ENCODE peak calls at places on chromosomes 13 and 19, in seven cellular contexts. One of them, this sample, is unnamed.

GRCh38 chr19:29245221-29245620 is 32.3 kb upstream of the UQCRFS1 start:
- DNase-seq in fibroblast of mammary gland: no peak
- DNase-seq in foreskin fibroblast: no peak
- DNase-seq in CD8-positive, alpha-beta T cell: no peak
- DNase-seq in CD4-positive, alpha-beta T cell: no peak
- DNase-seq in thoracic aorta: no peak
- DNase-seq in mucosa of descending colon: no peak
- DNase-seq in this sample: no peak

GRCh38 chr19:1333789-1334188 is 48.1 kb downstream of the EFNA2 start:
- DNase-seq in fibroblast of mammary gland: no peak
- DNase-seq in foreskin fibroblast: no peak
- DNase-seq in CD8-positive, alpha-beta T cell: no peak
- DNase-seq in CD4-positive, alpha-beta T cell: no peak
- DNase-seq in thoracic aorta: no peak
- DNase-seq in mucosa of descending colon: no peak
- DNase-seq in this sample: no peak

GRCh38 chr19:34639491-34640085 is 37.4 kb downstream of the SCGB2B2 start:
- DNase-seq in fibroblast of mammary gland: peak
- DNase-seq in foreskin fibroblast: peak
- DNase-seq in CD8-positive, alpha-beta T cell: peak
- DNase-seq in CD4-positive, alpha-beta T cell: peak
- DNase-seq in thoracic aorta: no peak
- DNase-seq in mucosa of descending colon: no peak
- DNase-seq in this sample: peak

GRCh38 chr13:98133949-98134348 is 8.9 kb upstream of the FARP1 start:
- DNase-seq in fibroblast of mammary gland: no peak
- DNase-seq in foreskin fibroblast: no peak
- DNase-seq in CD8-positive, alpha-beta T cell: no peak
- DNase-seq in CD4-positive, alpha-beta T cell: no peak
- DNase-seq in thoracic aorta: no peak
- DNase-seq in mucosa of descending colon: no peak
- DNase-seq in this sample: peak

GRCh38 chr13:40200273-40200978 is 466.0 kb downstream of the FOXO1 start:
- DNase-seq in fibroblast of mammary gland: no peak
- DNase-seq in foreskin fibroblast: no peak
- DNase-seq in CD8-positive, alpha-beta T cell: no peak
- DNase-seq in CD4-positive, alpha-beta T cell: no peak
- DNase-seq in thoracic aorta: no peak
- DNase-seq in mucosa of descending colon: no peak
- DNase-seq in this sample: no peak

GRCh38 chr19:57308514-57308913 is 11.8 kb upstream of the ZNF543 start:
- DNase-seq in fibroblast of mammary gland: no peak
- DNase-seq in foreskin fibroblast: peak
- DNase-seq in CD8-positive, alpha-beta T cell: no peak
- DNase-seq in CD4-positive, alpha-beta T cell: no peak
- DNase-seq in thoracic aorta: no peak
- DNase-seq in mucosa of descending colon: no peak
- DNase-seq in this sample: no peak

GRCh38 chr19:38653028-38653571 is 5.7 kb downstream of the ACTN4 start:
- DNase-seq in fibroblast of mammary gland: peak
- DNase-seq in foreskin fibroblast: peak
- DNase-seq in CD8-positive, alpha-beta T cell: no peak
- DNase-seq in CD4-positive, alpha-beta T cell: no peak
- DNase-seq in thoracic aorta: no peak
- DNase-seq in mucosa of descending colon: peak
- DNase-seq in this sample: no peak

GRCh38 chr19:29810504-29810871 is 1.3 kb upstream of the CCNE1 start:
- DNase-seq in fibroblast of mammary gland: peak
- DNase-seq in foreskin fibroblast: peak
- DNase-seq in CD8-positive, alpha-beta T cell: no peak
- DNase-seq in CD4-positive, alpha-beta T cell: no peak
- DNase-seq in thoracic aorta: no peak
- DNase-seq in mucosa of descending colon: no peak
- DNase-seq in this sample: no peak

GRCh38 chr13:106533940-106534843 is 1.3 kb downstream of the EFNB2 start:
- DNase-seq in fibroblast of mammary gland: peak
- DNase-seq in foreskin fibroblast: peak
- DNase-seq in CD8-positive, alpha-beta T cell: peak
- DNase-seq in CD4-positive, alpha-beta T cell: no peak
- DNase-seq in thoracic aorta: no peak
- DNase-seq in mucosa of descending colon: peak
- DNase-seq in this sample: peak

GRCh38 chr19:55549500-55550320 is 4.4 kb upstream of the SBK3 start:
- DNase-seq in fibroblast of mammary gland: peak
- DNase-seq in foreskin fibroblast: peak
- DNase-seq in CD8-positive, alpha-beta T cell: no peak
- DNase-seq in CD4-positive, alpha-beta T cell: no peak
- DNase-seq in thoracic aorta: no peak
- DNase-seq in mucosa of descending colon: no peak
- DNase-seq in this sample: no peak

GRCh38 chr13:33284016-33284415 is 1.5 kb downstream of the STARD13 start:
- DNase-seq in fibroblast of mammary gland: peak
- DNase-seq in foreskin fibroblast: peak
- DNase-seq in CD8-positive, alpha-beta T cell: no peak
- DNase-seq in CD4-positive, alpha-beta T cell: no peak
- DNase-seq in thoracic aorta: no peak
- DNase-seq in mucosa of descending colon: no peak
- DNase-seq in this sample: no peak

GRCh38 chr19:32471095-32471494 is 65.5 kb downstream of the DPY19L3 start:
- DNase-seq in fibroblast of mammary gland: no peak
- DNase-seq in foreskin fibroblast: no peak
- DNase-seq in CD8-positive, alpha-beta T cell: no peak
- DNase-seq in CD4-positive, alpha-beta T cell: no peak
- DNase-seq in thoracic aorta: no peak
- DNase-seq in mucosa of descending colon: no peak
- DNase-seq in this sample: no peak

GRCh38 chr13:99288069-99288468 is 19.1 kb downstream of the GPR183 start:
- DNase-seq in fibroblast of mammary gland: no peak
- DNase-seq in foreskin fibroblast: no peak
- DNase-seq in CD8-positive, alpha-beta T cell: no peak
- DNase-seq in CD4-positive, alpha-beta T cell: no peak
- DNase-seq in thoracic aorta: no peak
- DNase-seq in mucosa of descending colon: no peak
- DNase-seq in this sample: peak

GRCh38 chr19:4089400-4089908 is 22.8 kb upstream of the ZBTB7A start:
- DNase-seq in fibroblast of mammary gland: no peak
- DNase-seq in foreskin fibroblast: no peak
- DNase-seq in CD8-positive, alpha-beta T cell: peak
- DNase-seq in CD4-positive, alpha-beta T cell: no peak
- DNase-seq in thoracic aorta: no peak
- DNase-seq in mucosa of descending colon: peak
- DNase-seq in this sample: peak

GRCh38 chr13:109868583-109869311 is 82.4 kb upstream of the IRS2 start:
- DNase-seq in fibroblast of mammary gland: peak
- DNase-seq in foreskin fibroblast: peak
- DNase-seq in CD8-positive, alpha-beta T cell: no peak
- DNase-seq in CD4-positive, alpha-beta T cell: no peak
- DNase-seq in thoracic aorta: no peak
- DNase-seq in mucosa of descending colon: no peak
- DNase-seq in this sample: no peak

GRCh38 chr13:43573787-43574562 is 212.8 kb downstream of the ENOX1 start:
- DNase-seq in fibroblast of mammary gland: no peak
- DNase-seq in foreskin fibroblast: no peak
- DNase-seq in CD8-positive, alpha-beta T cell: no peak
- DNase-seq in CD4-positive, alpha-beta T cell: no peak
- DNase-seq in thoracic aorta: no peak
- DNase-seq in mucosa of descending colon: no peak
- DNase-seq in this sample: no peak

GRCh38 chr13:113897161-113897560 is 33.3 kb upstream of the GAS6 start:
- DNase-seq in fibroblast of mammary gland: peak
- DNase-seq in foreskin fibroblast: peak
- DNase-seq in CD8-positive, alpha-beta T cell: no peak
- DNase-seq in CD4-positive, alpha-beta T cell: no peak
- DNase-seq in thoracic aorta: no peak
- DNase-seq in mucosa of descending colon: no peak
- DNase-seq in this sample: no peak

DNA sequence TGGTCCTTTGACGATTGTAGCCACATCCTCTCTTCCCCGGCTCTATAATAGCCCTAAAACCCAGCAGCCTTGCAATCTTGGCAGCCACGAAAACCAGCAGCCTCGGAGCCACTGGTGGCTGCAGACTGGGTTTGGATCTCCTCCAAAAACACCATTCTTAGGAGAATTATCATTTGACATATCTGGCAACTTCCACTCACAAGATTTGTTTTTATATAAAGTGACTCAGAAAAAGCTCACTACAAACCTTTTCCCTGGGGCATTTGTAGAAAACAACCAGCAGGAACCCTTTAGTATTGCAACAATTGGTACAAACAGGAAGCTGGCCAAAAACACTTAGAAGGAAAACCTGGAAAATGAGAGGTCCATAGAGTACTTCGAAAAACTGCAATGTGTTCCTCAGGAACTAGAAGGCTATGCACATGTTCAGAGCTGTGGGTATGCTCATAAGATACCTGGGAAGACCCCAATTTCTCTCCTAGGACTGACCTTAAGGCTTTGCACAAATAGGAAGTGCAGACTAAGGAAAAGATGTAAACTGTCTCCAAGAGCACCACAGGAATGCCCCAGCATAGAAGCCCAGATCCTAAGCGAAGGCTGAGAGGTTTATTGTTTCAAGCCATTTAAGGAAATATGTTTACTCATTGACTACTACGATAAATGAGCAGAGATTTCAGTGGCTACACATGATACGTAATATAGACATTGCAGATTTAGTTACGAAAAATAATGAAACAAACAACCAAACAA is 71.2 kb downstream of the MYO16 start:
- DNase-seq in fibroblast of mammary gland: peak
- DNase-seq in foreskin fibroblast: peak
- DNase-seq in CD8-positive, alpha-beta T cell: no peak
- DNase-seq in CD4-positive, alpha-beta T cell: no peak
- DNase-seq in thoracic aorta: no peak
- DNase-seq in mucosa of descending colon: no peak
- DNase-seq in this sample: no peak
- TF ChIP-seq CTCF in fibroblast of mammary gland: no peak
- TF ChIP-seq CTCF in foreskin fibroblast: no peak
- TF ChIP-seq CTCF in CD8-positive, alpha-beta T cell: no peak
- TF ChIP-seq CTCF in CD4-positive, alpha-beta T cell: no peak
- TF ChIP-seq CTCF in thoracic aorta: no peak
- TF ChIP-seq CTCF in mucosa of descending colon: no peak
- TF ChIP-seq CTCF in this sample: no peak

DNA sequence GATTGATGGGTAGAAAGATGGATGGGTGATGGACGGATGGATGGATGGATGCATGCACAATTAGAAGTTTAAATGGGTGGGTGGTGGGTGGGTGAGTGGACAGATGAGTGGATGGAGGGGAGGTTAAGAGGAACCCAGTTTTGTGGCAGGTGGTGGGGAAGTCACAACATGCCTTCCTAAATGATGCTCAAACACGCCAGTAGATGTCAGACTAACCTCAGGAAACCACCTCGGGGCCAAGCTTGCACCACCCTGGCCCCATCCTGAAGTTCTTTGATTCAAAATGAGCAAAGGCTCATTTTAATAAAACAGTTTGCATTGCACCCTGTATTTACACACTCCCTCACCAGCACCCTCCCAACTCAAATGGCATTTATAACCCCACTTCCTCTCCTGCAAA is 91.3 kb upstream of the CACNA1A start:
- DNase-seq in fibroblast of mammary gland: peak
- DNase-seq in foreskin fibroblast: peak
- DNase-seq in CD8-positive, alpha-beta T cell: peak
- DNase-seq in CD4-positive, alpha-beta T cell: peak
- DNase-seq in thoracic aorta: no peak
- DNase-seq in mucosa of descending colon: no peak
- DNase-seq in this sample: peak
- TF ChIP-seq CTCF in fibroblast of mammary gland: peak
- TF ChIP-seq CTCF in foreskin fibroblast: peak
- TF ChIP-seq CTCF in CD8-positive, alpha-beta T cell: peak
- TF ChIP-seq CTCF in CD4-positive, alpha-beta T cell: peak
- TF ChIP-seq CTCF in thoracic aorta: peak
- TF ChIP-seq CTCF in mucosa of descending colon: peak
- TF ChIP-seq CTCF in this sample: peak

DNA sequence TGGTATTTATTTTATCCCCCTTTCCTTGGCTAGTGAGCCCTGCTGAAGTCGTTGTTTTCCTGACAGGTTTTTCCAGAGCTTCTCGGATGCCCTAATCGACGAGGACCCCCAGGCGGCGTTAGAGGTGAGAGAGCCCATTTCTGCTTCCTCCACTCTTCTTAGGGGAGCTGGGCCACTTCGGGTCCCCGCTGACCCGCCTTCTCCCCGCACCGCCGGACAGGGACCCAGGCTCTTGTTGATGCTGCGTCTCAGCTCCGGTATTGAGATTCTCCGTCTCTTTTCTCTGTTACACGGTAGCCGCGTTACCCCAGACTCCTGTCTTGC is 306 bp downstream of the SUGT1 start:
- DNase-seq in fibroblast of mammary gland: no peak
- DNase-seq in foreskin fibroblast: no peak
- DNase-seq in CD8-positive, alpha-beta T cell: no peak
- DNase-seq in CD4-positive, alpha-beta T cell: no peak
- DNase-seq in thoracic aorta: peak
- DNase-seq in mucosa of descending colon: no peak
- DNase-seq in this sample: no peak
- TF ChIP-seq CTCF in fibroblast of mammary gland: no peak
- TF ChIP-seq CTCF in foreskin fibroblast: no peak
- TF ChIP-seq CTCF in CD8-positive, alpha-beta T cell: peak
- TF ChIP-seq CTCF in CD4-positive, alpha-beta T cell: peak
- TF ChIP-seq CTCF in thoracic aorta: no peak
- TF ChIP-seq CTCF in mucosa of descending colon: peak
- TF ChIP-seq CTCF in this sample: no peak

GRCh38 chr13:26463848-26464247 is 93.6 kb upstream of the WASF3 start:
- DNase-seq in fibroblast of mammary gland: no peak
- DNase-seq in foreskin fibroblast: no peak
- DNase-seq in CD8-positive, alpha-beta T cell: no peak
- DNase-seq in CD4-positive, alpha-beta T cell: no peak
- DNase-seq in thoracic aorta: no peak
- DNase-seq in mucosa of descending colon: no peak
- DNase-seq in this sample: no peak
- TF ChIP-seq CTCF in fibroblast of mammary gland: no peak
- TF ChIP-seq CTCF in foreskin fibroblast: no peak
- TF ChIP-seq CTCF in CD8-positive, alpha-beta T cell: no peak
- TF ChIP-seq CTCF in CD4-positive, alpha-beta T cell: no peak
- TF ChIP-seq CTCF in thoracic aorta: no peak
- TF ChIP-seq CTCF in mucosa of descending colon: no peak
- TF ChIP-seq CTCF in this sample: no peak